ENCODE peak calls at places on chromosomes 16 and 17, in seven cellular contexts. P is K562, G is IMR-90, B is GM12878, K is A549, V is H1, N is HepG2. F is an unnamed sample.

GRCh38 chr17:62919388-62919787 is 46.6 kb upstream of the TANC2 start:
- DNase-seq in G (peak), V (no peak), P (peak), K (no peak), B (no peak), N (no peak), F (no peak)

GRCh38 chr17:17181666-17182600 is 24.2 kb downstream of the PLD6 start:
- DNase-seq in P (no peak), G (no peak), K (no peak), V (no peak), B (peak), N (no peak), F (no peak)

GRCh38 chr16:69930117-69930776 is 20.9 kb upstream of the CLEC18A start:
- DNase-seq in B (no peak), P (peak), K (peak), V (peak), N (peak), G (peak), F (peak)

GRCh38 chr16:17963185-17963836 is 373.2 kb downstream of the NPIPA8 start:
- DNase-seq in N (no peak), V (no peak), K (no peak), G (no peak), B (peak), P (no peak), F (no peak)

GRCh38 chr17:7002288-7003047 is 6.6 kb downstream of the ALOX12 start:
- DNase-seq in G (no peak), K (no peak), N (no peak), V (no peak), B (no peak), P (no peak), F (no peak)

GRCh38 chr16:74633686-74634085 is 26.8 kb upstream of the GLG1 start:
- DNase-seq in K (no peak), P (no peak), G (no peak), N (no peak), B (no peak), V (no peak), F (no peak)

GRCh38 chr17:77254961-77255741 is 114.4 kb downstream of the SEC14L1 start:
- DNase-seq in K (peak), V (no peak), N (peak), P (no peak), B (no peak), G (peak), F (peak)

GRCh38 chr17:34706029-34706428 is 126.6 kb downstream of the TMEM132E start:
- DNase-seq in V (peak), K (no peak), G (peak), N (no peak), P (peak), B (no peak), F (no peak)

GRCh38 chr17:61383689-61384201 is 15.9 kb upstream of the TBX2 start:
- DNase-seq in G (no peak), N (no peak), V (no peak), K (no peak), B (no peak), P (no peak), F (peak)

GRCh38 chr16:30778549-30779244 is 8.3 kb downstream of the ZNF629 start:
- DNase-seq in N (no peak), G (peak), K (no peak), P (peak), B (no peak), V (peak), F (no peak)

GRCh38 chr17:4365628-4366311 is 705 bp downstream of the UBE2G1 start:
- DNase-seq in P (peak), N (no peak), K (no peak), G (no peak), V (peak), B (no peak), F (peak)
- TF ChIP-seq RFX5 in P (no peak), N (no peak), K (no peak), G (no peak), V (no peak), B (no peak), F (no peak)

DNA sequence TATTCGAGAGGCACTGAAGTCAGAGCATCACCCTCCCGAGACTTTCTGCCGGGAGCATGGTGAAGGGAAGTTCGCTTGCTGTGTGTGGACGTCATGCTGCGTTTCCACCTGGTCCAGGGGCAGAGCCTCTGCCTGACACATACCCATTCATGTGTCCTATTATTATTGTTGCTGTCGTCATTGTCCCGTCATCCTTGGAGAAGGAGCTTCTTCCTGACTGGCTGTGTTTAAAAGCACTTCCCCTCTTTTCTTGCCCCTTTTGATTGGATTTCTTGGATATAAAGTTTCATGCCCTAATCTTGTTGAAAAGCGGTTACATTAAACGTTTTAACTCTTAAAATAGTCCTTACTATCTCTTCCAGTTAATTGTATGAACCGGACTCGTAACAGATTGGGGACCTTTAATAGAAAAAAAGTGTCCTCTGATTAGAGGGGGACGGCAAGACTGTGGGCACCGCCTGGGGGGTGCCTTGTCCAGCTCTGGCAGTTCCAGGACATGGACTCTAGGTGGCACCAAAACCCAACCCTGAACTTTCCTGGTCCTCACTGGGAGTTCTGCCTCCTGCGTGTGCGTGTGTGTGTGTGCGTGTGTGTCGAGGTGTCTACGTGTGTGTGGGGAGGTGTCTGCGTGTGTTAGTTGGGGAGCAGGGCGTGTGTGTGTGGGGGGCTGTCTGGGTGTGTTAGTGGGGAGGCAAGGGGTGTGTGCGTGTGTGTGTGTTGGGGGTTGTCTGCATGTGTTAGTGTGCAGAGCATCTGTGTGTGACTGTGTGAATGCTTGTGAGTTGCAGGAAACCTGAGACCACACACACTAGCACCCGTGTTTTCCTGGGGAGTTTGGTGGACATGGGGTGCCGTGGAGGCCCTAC is 133.3 kb upstream of the CIBAR2 start:
- DNase-seq in G (peak), N (peak), B (no peak), V (peak), P (peak), K (peak), F (peak)
- TF ChIP-seq RFX5 in G (no peak), N (no peak), B (no peak), V (no peak), P (no peak), K (no peak), F (no peak)

GRCh38 chr17:79959042-79959441 is 76.6 kb downstream of the TBC1D16 start:
- DNase-seq in N (no peak), B (no peak), K (no peak), V (no peak), G (no peak), P (no peak), F (no peak)

GRCh38 chr17:79965806-79966205 is 69.9 kb downstream of the TBC1D16 start:
- DNase-seq in P (no peak), B (no peak), N (no peak), G (no peak), V (no peak), K (no peak), F (no peak)

GRCh38 chr17:79955961-79956735 is 79.5 kb downstream of the TBC1D16 start:
- DNase-seq in K (no peak), G (no peak), P (no peak), B (no peak), N (no peak), V (no peak), F (peak)

GRCh38 chr17:79956853-79957252 is 78.8 kb downstream of the TBC1D16 start:
- DNase-seq in G (no peak), K (no peak), P (no peak), N (no peak), V (no peak), B (no peak), F (peak)

DNA sequence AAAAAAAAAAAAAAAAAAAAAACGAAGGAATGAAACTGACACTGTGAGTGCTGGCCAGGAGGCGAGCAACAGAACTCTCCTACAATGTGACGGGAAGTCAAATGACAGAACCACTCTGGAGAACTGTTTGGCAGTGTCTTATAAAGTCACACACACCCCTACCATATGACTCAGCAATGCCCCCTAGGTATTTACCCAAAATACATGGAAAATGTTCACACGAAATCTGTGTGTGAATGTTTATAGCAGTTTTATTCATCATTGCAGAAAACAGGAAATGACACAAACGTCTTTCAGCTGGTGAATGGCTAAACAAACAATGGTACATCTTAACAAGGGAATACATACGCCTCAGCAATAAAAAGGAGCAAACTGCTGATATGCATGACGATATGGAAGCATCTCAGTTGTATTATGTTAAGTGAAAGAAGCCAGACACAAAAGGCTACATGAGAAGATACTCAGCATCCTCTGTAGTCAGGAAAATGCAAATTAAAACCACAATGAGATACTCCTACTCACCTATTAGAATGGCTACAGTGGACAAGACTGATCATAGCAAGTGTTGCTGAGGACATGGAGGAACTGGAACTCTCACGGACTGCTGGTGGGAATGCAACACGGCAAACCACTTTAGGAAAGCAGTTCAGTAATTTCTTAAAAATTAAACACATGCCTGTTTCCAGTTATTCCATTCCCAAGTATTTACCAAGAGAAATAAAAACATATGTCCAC is 74.7 kb downstream of the TBC1D16 start:
- DNase-seq in N (no peak), V (no peak), G (peak), P (no peak), K (no peak), B (no peak), F (no peak)
- TF ChIP-seq RFX5 in N (no peak), V (no peak), G (no peak), P (no peak), K (no peak), B (no peak), F (no peak)

GRCh38 chr17:73689596-73690275 is 45.5 kb upstream of the SDK2 start:
- DNase-seq in V (no peak), N (no peak), P (no peak), G (no peak), K (no peak), B (no peak), F (no peak)
- TF ChIP-seq RFX5 in V (no peak), N (no peak), P (no peak), G (no peak), K (no peak), B (no peak), F (no peak)

GRCh38 chr16:85935957-85936760 is 37.2 kb downstream of the IRF8 start:
- DNase-seq in G (no peak), K (no peak), V (no peak), N (no peak), B (peak), P (no peak), F (no peak)
- TF ChIP-seq RFX5 in G (no peak), K (no peak), V (no peak), N (no peak), B (peak), P (no peak), F (no peak)

DNA sequence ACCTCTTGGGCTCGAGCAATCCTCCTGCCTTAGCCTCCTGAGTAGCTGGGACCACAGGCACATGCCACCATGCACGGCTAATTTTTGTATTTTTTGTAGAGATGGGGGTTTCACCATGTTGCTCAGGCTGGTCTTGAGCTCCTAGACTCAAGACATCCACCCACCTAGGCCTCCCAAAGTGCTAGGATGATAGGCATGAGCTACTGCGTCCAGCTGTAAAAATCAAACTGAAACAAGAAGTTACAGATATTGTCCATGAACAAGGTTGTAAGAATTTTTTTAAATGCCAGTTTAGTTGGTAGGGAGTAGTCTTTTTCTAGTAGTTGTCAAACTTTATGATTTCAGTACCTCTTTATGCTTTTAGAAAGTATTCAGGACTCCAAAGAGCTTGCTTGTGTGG is 424.4 kb upstream of the PMFBP1 start:
- DNase-seq in B (no peak), N (no peak), K (no peak), G (no peak), P (no peak), V (no peak), F (no peak)
- TF ChIP-seq RFX5 in B (no peak), N (no peak), K (no peak), G (no peak), P (no peak), V (no peak), F (no peak)

GRCh38 chr17:44110823-44111633 is 12.4 kb downstream of the HDAC5 start:
- DNase-seq in P (peak), K (peak), B (peak), V (peak), N (peak), G (peak), F (peak)
- TF ChIP-seq RFX5 in P (no peak), K (no peak), B (no peak), V (no peak), N (peak), G (no peak), F (no peak)

GRCh38 chr16:53913082-53913870 is 209.3 kb downstream of the FTO start:
- DNase-seq in G (peak), N (no peak), K (no peak), V (no peak), P (no peak), B (no peak), F (no peak)
- TF ChIP-seq RFX5 in G (no peak), N (no peak), K (no peak), V (no peak), P (no peak), B (no peak), F (no peak)

F was measured in SK-N-SH.